ENCODE peak calls at places on chromosomes 4 and X, in four cellular contexts. B is stimulated activated CD8-positive, alpha-beta memory T cell treated with anti-CD3 and anti-CD28 coated beads, Interleukin-7, amount 100 ng/mL, for 24 hours; Y is MV-4-11; F is adipocyte. D is an unnamed sample.
A peak's percentile ranks its signal among the peaks of the same experiment; 100 is the strongest.

GRCh38 chr4:8588196-8588470 is 4.4 kb upstream of the CPZ start:
- DNase-seq in B (no peak), Y (no peak), F (no peak), D (no peak)

GRCh38 chr4:61427818-61428495 is 227.8 kb downstream of the ADGRL3 start:
- DNase-seq in Y (no peak), B (no peak), F (no peak), D (no peak)

GRCh38 chr4:121122661-121123060 is 41.5 kb downstream of the TNIP3 start:
- DNase-seq in B (no peak), F (no peak), Y (no peak), D (no peak)

GRCh38 chrX:20361081-20361889 is 94.6 kb upstream of the RPS6KA3 start:
- DNase-seq in B (no peak), Y (peak; percentile 48), F (peak; percentile 59), D (no peak)

GRCh38 chrX:112147206-112147605 is 64.6 kb upstream of the TRPC5 start:
- DNase-seq in Y (peak; percentile 23), F (peak; percentile 60), B (no peak), D (no peak)

GRCh38 chr4:71070015-71070414 is 76.6 kb downstream of the DCK start:
- DNase-seq in F (no peak), B (no peak), Y (no peak), D (no peak)

GRCh38 chrX:11704725-11705495 is 39.2 kb upstream of the ARHGAP6 start:
- DNase-seq in F (no peak), B (no peak), Y (no peak), D (no peak)

GRCh38 chr4:152408514-152409327 is 127.2 kb downstream of the FBXW7 start:
- DNase-seq in B (no peak), F (peak; percentile 64), Y (peak; percentile 31), D (no peak)

GRCh38 chrX:126237524-126237923 is 71.4 kb upstream of the DCAF12L2 start:
- DNase-seq in F (no peak), B (no peak), Y (no peak), D (no peak)

GRCh38 chrX:49271341-49271740 is 1.7 kb downstream of the PPP1R3F start:
- DNase-seq in B (no peak), Y (no peak), F (no peak), D (no peak)